ENCODE peak calls at places on chromosomes 1 and 21, in five cellular contexts. O, X, L, D and R are unnamed samples.

GRCh38 chr1:42165511-42166210 is 1.1 kb upstream of the GUCA2A start:
- DNase-seq in O (no peak), L (no peak), X (no peak), D (peak), R (peak)

GRCh38 chr1:212062832-212063438 is 27.4 kb downstream of the DTL start:
- DNase-seq in X (peak), D (no peak), O (no peak), L (no peak), R (peak)

GRCh38 chr1:162908780-162909179 is 47.8 kb upstream of the CCDC190 start:
- DNase-seq in O (no peak), D (no peak), X (no peak), L (no peak), R (no peak)

GRCh38 chr1:247400685-247401084 is 15.3 kb upstream of the NLRP3 start:
- DNase-seq in D (no peak), O (no peak), L (no peak), X (peak), R (peak)

GRCh38 chr1:25197982-25198681 is 34.2 kb downstream of the SYF2 start:
- DNase-seq in O (no peak), X (no peak), D (no peak), L (no peak), R (no peak)

GRCh38 chr1:79887059-79887458 is 880.5 kb upstream of the ADGRL4 start:
- DNase-seq in L (no peak), X (no peak), O (no peak), D (no peak), R (no peak)

GRCh38 chr1:145891587-145892485 is 6.2 kb upstream of the ANKRD35 start:
- DNase-seq in O (peak), D (peak), X (peak), L (peak), R (peak)

GRCh38 chr21:28959367-28960099 is 33.1 kb downstream of the LTN1 start:
- DNase-seq in D (no peak), X (no peak), L (no peak), O (no peak), R (no peak)

GRCh38 chr1:15289251-15289651 is 42.2 kb downstream of the FHAD1 start:
- DNase-seq in X (no peak), L (no peak), D (no peak), O (no peak), R (no peak)